ENCODE peak calls at places on chromosome 5, in five cellular contexts. D, B, V, N and E are unnamed samples.

GRCh38 chr5:64269164-64269563 is 103.5 kb downstream of the RNF180 start:
- DNase-seq in D (no peak), B (no peak), V (no peak), N (no peak), E (no peak)

GRCh38 chr5:61059499-61059898 is 102.8 kb downstream of the SMIM15 start:
- DNase-seq in D (no peak), B (no peak), V (no peak), N (no peak), E (no peak)

GRCh38 chr5:156359452-156359851 is 32.5 kb downstream of the SGCD start:
- DNase-seq in D (no peak), B (no peak), V (no peak), N (peak), E (no peak)

GRCh38 chr5:149611327-149611726 is 30.0 kb downstream of the ARHGEF37 start:
- DNase-seq in D (no peak), B (no peak), V (no peak), N (peak), E (no peak)

GRCh38 chr5:154095819-154096380 is 57.1 kb downstream of the MFAP3 start:
- DNase-seq in D (no peak), B (no peak), V (no peak), N (no peak), E (no peak)

GRCh38 chr5:74161171-74161570 is 479.4 kb downstream of the ENC1 start:
- DNase-seq in D (no peak), B (no peak), V (no peak), N (no peak), E (no peak)

GRCh38 chr5:131264453-131265200 is 774 bp downstream of the CDC42SE2 start:
- DNase-seq in D (peak), B (peak), V (no peak), N (peak), E (peak)

GRCh38 chr5:68196876-68197275 is 18.7 kb upstream of the PIK3R1 start:
- DNase-seq in D (no peak), B (no peak), V (no peak), N (no peak), E (no peak)

GRCh38 chr5:657570-657969 is 35.6 kb downstream of the TPPP start:
- DNase-seq in D (no peak), B (no peak), V (no peak), N (peak), E (peak)

GRCh38 chr5:127216906-127217675 is 73.5 kb upstream of the MEGF10 start:
- DNase-seq in D (no peak), B (no peak), V (no peak), N (no peak), E (peak)

GRCh38 chr5:147628054-147628895 is 118.4 kb upstream of the DPYSL3 start:
- DNase-seq in D (no peak), B (peak), V (peak), N (peak), E (peak)

GRCh38 chr5:68415177-68416085 is 199.9 kb downstream of the PIK3R1 start:
- DNase-seq in D (no peak), B (no peak), V (no peak), N (no peak), E (no peak)

GRCh38 chr5:83071286-83071685 is 5.9 kb downstream of the TMEM167A start:
- DNase-seq in D (no peak), B (no peak), V (no peak), N (no peak), E (no peak)

GRCh38 chr5:37554938-37555337 is 175.8 kb downstream of the WDR70 start:
- DNase-seq in D (no peak), B (no peak), V (peak), N (no peak), E (peak)

GRCh38 chr5:152247850-152248385 is 157.2 kb downstream of the NMUR2 start:
- DNase-seq in D (no peak), B (no peak), V (no peak), N (no peak), E (no peak)

GRCh38 chr5:171316258-171317121 is 7.4 kb downstream of the TLX3 start:
- DNase-seq in D (peak), B (no peak), V (no peak), N (no peak), E (no peak)

GRCh38 chr5:76953551-76954382 is 922 bp downstream of the CRHBP start:
- DNase-seq in D (no peak), B (no peak), V (peak), N (no peak), E (peak)

GRCh38 chr5:78649816-78650561 is 1.4 kb upstream of the LHFPL2 start:
- DNase-seq in D (no peak), B (no peak), V (peak), N (peak), E (no peak)

GRCh38 chr5:129771058-129771838 is 23.4 kb downstream of the MINAR2 start:
- DNase-seq in D (no peak), B (peak), V (peak), N (peak), E (peak)

GRCh38 chr5:31664566-31664965 is 25.6 kb downstream of the PDZD2 start:
- DNase-seq in D (no peak), B (no peak), V (peak), N (peak), E (peak)

GRCh38 chr5:41883243-41883642 is 13.0 kb upstream of the OXCT1 start:
- DNase-seq in D (no peak), B (no peak), V (no peak), N (no peak), E (no peak)

GRCh38 chr5:5270958-5271605 is 131.0 kb downstream of the ADAMTS16 start:
- DNase-seq in D (peak), B (peak), V (peak), N (peak), E (peak)

GRCh38 chr5:93364386-93364785 is 216.6 kb downstream of the NR2F1-AS1 start:
- DNase-seq in D (no peak), B (no peak), V (no peak), N (no peak), E (no peak)

GRCh38 chr5:173477320-173478055 is 139.0 kb downstream of the BOD1 start:
- DNase-seq in D (no peak), B (no peak), V (no peak), N (peak), E (no peak)

GRCh38 chr5:91332267-91333044 is 50.7 kb downstream of the ARRDC3 start:
- DNase-seq in D (no peak), B (no peak), V (peak), N (peak), E (peak)

GRCh38 chr5:112226215-112226614 is 192.9 kb downstream of the EPB41L4A start:
- DNase-seq in D (no peak), B (no peak), V (no peak), N (no peak), E (no peak)

GRCh38 chr5:88942967-88943291 is 59.9 kb upstream of the MEF2C start:
- DNase-seq in D (no peak), B (no peak), V (no peak), N (no peak), E (no peak)

GRCh38 chr5:120479066-120479465 is 15.0 kb downstream of the PRR16 start:
- DNase-seq in D (no peak), B (no peak), V (peak), N (no peak), E (peak)

GRCh38 chr5:149284501-149284900 is 12.8 kb downstream of the AFAP1L1 start:
- DNase-seq in D (no peak), B (no peak), V (peak), N (peak), E (peak)

GRCh38 chr5:177501874-177502678 is 4.7 kb upstream of the PDLIM7 start:
- DNase-seq in D (no peak), B (no peak), V (no peak), N (no peak), E (no peak)

GRCh38 chr5:74963407-74963806 is 89.0 kb downstream of the GCNT4 start:
- DNase-seq in D (no peak), B (no peak), V (no peak), N (no peak), E (peak)

GRCh38 chr5:155017610-155018009 is 4.1 kb downstream of the KIF4B start:
- DNase-seq in D (no peak), B (no peak), V (no peak), N (no peak), E (peak)

GRCh38 chr5:137214446-137215189 is 284.5 kb downstream of the SPOCK1 start:
- DNase-seq in D (no peak), B (no peak), V (no peak), N (peak), E (no peak)

GRCh38 chr5:82313016-82313415 is 34.9 kb upstream of the RPS23 start:
- DNase-seq in D (no peak), B (no peak), V (no peak), N (peak), E (no peak)

GRCh38 chr5:172791291-172791690 is 20.3 kb upstream of the DUSP1 start:
- DNase-seq in D (no peak), B (no peak), V (no peak), N (no peak), E (no peak)

GRCh38 chr5:180135967-180136641 is 64.5 kb upstream of the RNF130 start:
- DNase-seq in D (no peak), B (no peak), V (no peak), N (no peak), E (no peak)

GRCh38 chr5:181160144-181160754 is 12.9 kb downstream of the OR2V2 start:
- DNase-seq in D (no peak), B (no peak), V (peak), N (peak), E (peak)

GRCh38 chr5:136040746-136041415 is 12.1 kb downstream of the TGFBI start:
- DNase-seq in D (no peak), B (no peak), V (no peak), N (no peak), E (no peak)

DNA sequence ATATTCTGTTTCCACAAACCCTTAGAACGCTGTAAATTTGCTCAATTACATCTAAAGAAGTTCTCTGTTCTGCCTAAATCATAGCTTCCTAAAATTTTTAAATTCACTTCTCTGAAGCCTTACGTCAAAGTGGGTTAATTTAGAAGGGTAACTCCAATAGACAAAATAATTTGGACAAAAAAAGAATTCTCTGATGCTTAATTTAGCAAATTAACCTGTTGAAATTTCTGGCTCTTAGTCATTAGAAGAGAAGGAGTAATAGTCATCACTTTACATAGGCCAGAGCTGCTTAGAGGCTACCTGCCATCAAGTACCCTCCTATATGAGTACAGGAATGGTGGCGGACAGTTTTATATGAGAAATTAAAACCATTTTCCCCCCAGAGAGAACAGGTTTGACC is 3.8 kb downstream of the ELL2 start:
- DNase-seq in D (no peak), B (no peak), V (no peak), N (no peak), E (no peak)
- H3K4me3 ChIP-seq in D (peak), B (no peak), V (peak), N (peak), E (peak)

DNA sequence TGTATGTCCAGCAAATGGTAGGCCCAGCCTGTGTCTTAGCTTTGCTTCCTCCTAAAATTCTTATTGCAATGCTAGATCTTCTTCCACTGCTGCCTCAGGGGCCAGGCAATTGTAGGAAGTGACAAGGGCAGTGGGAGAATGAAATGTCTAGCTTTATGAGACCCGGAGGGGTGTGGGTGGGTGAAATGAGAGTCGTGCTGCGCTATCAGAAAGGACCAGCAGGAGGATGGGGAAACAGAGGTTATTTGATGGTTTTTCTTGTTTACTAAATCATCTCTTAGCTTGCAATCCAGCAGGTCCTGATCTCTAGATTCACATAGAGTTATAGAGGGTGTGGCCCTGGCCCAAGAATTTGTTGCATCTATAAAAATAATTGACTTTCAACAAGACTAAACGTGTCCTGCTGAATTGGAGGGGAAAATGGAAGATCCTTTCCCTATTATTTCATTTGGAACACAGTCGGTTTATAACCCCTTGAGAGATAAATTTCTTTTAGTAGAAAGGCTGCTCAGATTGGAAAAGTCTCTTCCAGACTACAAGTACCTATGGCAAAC is 43.6 kb downstream of the ZNF366 start:
- DNase-seq in D (no peak), B (no peak), V (no peak), N (no peak), E (peak)
- TF ChIP-seq CTCF in D (no peak), B (no peak), V (no peak), N (no peak), E (peak)

GRCh38 chr5:109695005-109695926 is 5.5 kb downstream of the MAN2A1 start:
- DNase-seq in D (no peak), B (no peak), V (no peak), N (no peak), E (no peak)
- H3K4me3 ChIP-seq in D (no peak), B (no peak), V (no peak), N (no peak), E (no peak)

GRCh38 chr5:35312281-35312680 is 82.0 kb upstream of the PRLR start:
- DNase-seq in D (no peak), B (no peak), V (no peak), N (no peak), E (no peak)

GRCh38 chr5:35316611-35317307 is 86.5 kb upstream of the PRLR start:
- DNase-seq in D (no peak), B (no peak), V (peak), N (no peak), E (peak)

GRCh38 chr5:35309365-35310130 is 79.3 kb upstream of the PRLR start:
- DNase-seq in D (no peak), B (no peak), V (no peak), N (no peak), E (no peak)

GRCh38 chr5:35317586-35317985 is 87.3 kb upstream of the PRLR start:
- DNase-seq in D (no peak), B (no peak), V (no peak), N (no peak), E (no peak)

DNA sequence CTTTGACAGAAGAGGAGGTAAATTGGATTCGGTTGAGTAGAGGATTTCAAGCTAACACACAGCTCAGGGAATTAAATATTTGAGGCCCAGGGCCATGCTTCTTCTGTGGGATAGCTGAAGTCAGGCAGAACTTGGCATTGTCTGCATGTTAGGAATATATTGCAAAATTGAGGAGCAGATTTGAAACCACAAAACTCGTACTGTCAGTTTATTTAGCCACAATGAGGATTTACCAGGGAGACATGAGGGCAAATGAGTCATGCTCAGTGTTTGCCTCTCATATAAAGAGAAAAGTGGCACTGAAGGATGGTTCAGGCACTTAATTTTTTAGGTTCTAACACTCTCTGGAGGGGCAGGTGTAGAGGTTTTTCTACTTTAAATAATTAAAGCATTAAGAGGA is 83.0 kb upstream of the PRLR start:
- DNase-seq in D (no peak), B (no peak), V (peak), N (peak), E (peak)
- TF ChIP-seq CTCF in D (no peak), B (no peak), V (no peak), N (no peak), E (no peak)

GRCh38 chr5:33235824-33236223 is 204.9 kb upstream of the TARS1 start:
- DNase-seq in D (no peak), B (no peak), V (no peak), N (no peak), E (no peak)
- H3K4me3 ChIP-seq in D (no peak), B (no peak), V (no peak), N (no peak), E (no peak)

GRCh38 chr5:13833440-13833839 is 111.0 kb downstream of the DNAH5 start:
- DNase-seq in D (no peak), B (no peak), V (no peak), N (no peak), E (no peak)
- TF ChIP-seq CTCF in D (no peak), B (no peak), V (no peak), N (no peak), E (no peak)

GRCh38 chr5:23649594-23649993 is 142.2 kb downstream of the PRDM9 start:
- DNase-seq in D (no peak), B (no peak), V (no peak), N (no peak), E (no peak)
- H3K4me3 ChIP-seq in D (no peak), B (no peak), V (no peak), N (no peak), E (no peak)

GRCh38 chr5:51816427-51816826 is 433.2 kb downstream of the ISL1 start:
- DNase-seq in D (no peak), B (no peak), V (peak), N (no peak), E (peak)

DNA sequence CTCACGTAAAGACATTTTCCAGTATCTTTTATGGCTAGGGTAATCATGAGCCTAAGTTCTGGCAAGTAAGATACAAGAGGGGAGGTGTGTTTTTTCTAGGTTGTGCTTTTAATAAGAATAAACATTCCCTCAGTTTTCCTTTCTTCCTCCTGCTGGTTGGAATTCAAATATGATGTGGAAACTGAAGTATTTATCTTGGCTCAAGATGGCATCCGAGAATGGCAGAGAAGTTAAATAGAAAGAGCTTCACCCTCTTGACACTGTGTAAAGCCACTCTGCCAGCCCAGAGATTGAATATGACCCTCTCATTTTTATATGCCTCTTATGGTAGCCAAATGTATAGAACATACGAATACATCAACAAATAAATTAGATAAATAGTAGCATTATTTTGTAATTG is 438.4 kb downstream of the ISL1 start:
- DNase-seq in D (no peak), B (no peak), V (no peak), N (no peak), E (no peak)
- TF ChIP-seq CTCF in D (peak), B (no peak), V (no peak), N (no peak), E (no peak)

GRCh38 chr5:139130217-139130616 is 68.0 kb downstream of the SIL1 start:
- DNase-seq in D (no peak), B (no peak), V (no peak), N (no peak), E (no peak)

GRCh38 chr5:139132515-139132914 is 65.7 kb downstream of the SIL1 start:
- DNase-seq in D (no peak), B (no peak), V (no peak), N (no peak), E (no peak)

GRCh38 chr5:139131881-139132480 is 66.2 kb downstream of the SIL1 start:
- DNase-seq in D (no peak), B (no peak), V (no peak), N (peak), E (no peak)

GRCh38 chr5:139133237-139133636 is 64.9 kb downstream of the SIL1 start:
- DNase-seq in D (no peak), B (no peak), V (no peak), N (no peak), E (no peak)

GRCh38 chr5:139131062-139131856 is 66.9 kb downstream of the SIL1 start:
- DNase-seq in D (no peak), B (peak), V (no peak), N (peak), E (no peak)
- H3K4me3 ChIP-seq in D (no peak), B (no peak), V (no peak), N (no peak), E (no peak)